ENCODE peak calls at places on chromosome 2, in ten cellular contexts. O, W, G, C, Y, S, E, R, A and B are unnamed samples. For H3K36me3, the result is how much of the 10 kb centered on the place peaks cover.

GRCh38 chr2:33521791-33522281 is 45.4 kb downstream of the RASGRP3 start:
- DNase-seq in O (no peak), W (no peak), G (peak), C (no peak), Y (no peak), S (no peak), E (no peak), R (no peak), A (no peak), B (no peak)

GRCh38 chr2:205835251-205835900 is 153.1 kb downstream of the NRP2 start:
- DNase-seq in O (no peak), W (no peak), G (no peak), C (no peak), Y (no peak), S (no peak), E (no peak), R (no peak), A (no peak), B (no peak)

GRCh38 chr2:196592912-196593881 is 46.3 kb upstream of the CCDC150 start:
- DNase-seq in O (peak), W (peak), G (peak), C (peak), Y (peak), S (peak), E (no peak), R (no peak), A (peak), B (no peak)

GRCh38 chr2:221596192-221596591 is 24.1 kb upstream of the EPHA4 start:
- DNase-seq in O (no peak), W (no peak), G (peak), C (peak), Y (no peak), S (no peak), E (no peak), R (no peak), A (no peak), B (peak)

GRCh38 chr2:64626963-64627760 is 26.6 kb downstream of the SERTAD2 start:
- DNase-seq in O (no peak), W (no peak), G (peak), C (no peak), Y (no peak), S (peak), E (peak), R (no peak), A (no peak), B (no peak)

GRCh38 chr2:231713738-231714638 is 5.7 kb downstream of the PTMA start:
- DNase-seq in O (peak), W (peak), G (peak), C (peak), Y (peak), S (peak), E (peak), R (peak), A (peak), B (peak)

GRCh38 chr2:168190590-168191336 is 56.6 kb downstream of the STK39 start:
- DNase-seq in O (no peak), W (no peak), G (no peak), C (no peak), Y (no peak), S (no peak), E (no peak), R (no peak), A (no peak), B (no peak)

GRCh38 chr2:112869258-112869842 is 32.8 kb upstream of the IL1B start:
- DNase-seq in O (peak), W (peak), G (peak), C (peak), Y (peak), S (no peak), E (no peak), R (no peak), A (no peak), B (peak)

GRCh38 chr2:234763051-234763909 is 188.5 kb upstream of the SH3BP4 start:
- DNase-seq in O (no peak), W (no peak), G (no peak), C (no peak), Y (no peak), S (no peak), E (no peak), R (no peak), A (no peak), B (peak)

GRCh38 chr2:215436705-215437570 is 1.1 kb upstream of the FN1 start:
- DNase-seq in O (no peak), W (no peak), G (peak), C (no peak), Y (peak), S (no peak), E (no peak), R (no peak), A (no peak), B (no peak)

GRCh38 chr2:20378891-20379519 is 28.4 kb upstream of the PUM2 start:
- DNase-seq in O (peak), W (peak), G (peak), C (peak), Y (peak), S (peak), E (peak), R (peak), A (no peak), B (peak)

GRCh38 chr2:28045676-28046351 is 155.3 kb downstream of the BABAM2 start:
- DNase-seq in O (no peak), W (no peak), G (no peak), C (no peak), Y (no peak), S (no peak), E (no peak), R (no peak), A (no peak), B (peak)

GRCh38 chr2:33451214-33451613 is 25.2 kb upstream of the RASGRP3 start:
- DNase-seq in O (no peak), W (no peak), G (no peak), C (no peak), Y (no peak), S (no peak), E (no peak), R (no peak), A (no peak), B (no peak)

GRCh38 chr2:168758970-168759820 is 43.2 kb upstream of the NOSTRIN start:
- DNase-seq in O (no peak), W (no peak), G (peak), C (peak), Y (no peak), S (no peak), E (no peak), R (peak), A (peak), B (peak)

GRCh38 chr2:219701847-219702634 is 74.6 kb downstream of the SLC4A3 start:
- DNase-seq in O (peak), W (peak), G (no peak), C (no peak), Y (no peak), S (no peak), E (no peak), R (no peak), A (no peak), B (no peak)

GRCh38 chr2:70300771-70301343 is 1.0 kb downstream of the FAM136A start:
- DNase-seq in O (no peak), W (no peak), G (no peak), C (no peak), Y (no peak), S (no peak), E (no peak), R (no peak), A (no peak), B (no peak)

GRCh38 chr2:106956879-106957278 is 70.9 kb upstream of the ST6GAL2 start:
- DNase-seq in O (no peak), W (no peak), G (no peak), C (no peak), Y (no peak), S (no peak), E (no peak), R (no peak), A (no peak), B (no peak)

GRCh38 chr2:240021488-240022104 is 3.5 kb downstream of the NDUFA10 start:
- DNase-seq in O (peak), W (peak), G (peak), C (peak), Y (peak), S (no peak), E (no peak), R (peak), A (peak), B (peak)

GRCh38 chr2:128524183-128524582 is 205.5 kb upstream of the HS6ST1 start:
- DNase-seq in O (no peak), W (no peak), G (peak), C (no peak), Y (no peak), S (no peak), E (no peak), R (no peak), A (no peak), B (no peak)

GRCh38 chr2:10407841-10408648 is 40.1 kb downstream of the ODC1 start:
- DNase-seq in O (no peak), W (peak), G (peak), C (peak), Y (peak), S (peak), E (peak), R (no peak), A (no peak), B (peak)

GRCh38 chr2:54722641-54723299 is 692 bp upstream of the EML6 start:
- DNase-seq in O (no peak), W (no peak), G (no peak), C (peak), Y (no peak), S (no peak), E (no peak), R (no peak), A (no peak), B (peak)

GRCh38 chr2:10048501-10049171 is 5.3 kb downstream of the KLF11 start:
- DNase-seq in O (no peak), W (no peak), G (peak), C (peak), Y (peak), S (peak), E (no peak), R (peak), A (no peak), B (peak)

GRCh38 chr2:111622859-111623258 is 261.1 kb downstream of the ANAPC1 start:
- DNase-seq in O (no peak), W (peak), G (no peak), C (peak), Y (no peak), S (no peak), E (no peak), R (no peak), A (no peak), B (peak)

GRCh38 chr2:237879058-237879430 is 19.6 kb downstream of the RAMP1 start:
- DNase-seq in O (no peak), W (no peak), G (peak), C (peak), Y (no peak), S (no peak), E (peak), R (no peak), A (no peak), B (peak)

GRCh38 chr2:235737396-235737795 is 243.6 kb downstream of the AGAP1 start:
- DNase-seq in O (no peak), W (no peak), G (no peak), C (no peak), Y (no peak), S (no peak), E (no peak), R (no peak), A (no peak), B (peak)

GRCh38 chr2:203605302-203605701 is 70.2 kb upstream of the RAPH1 start:
- DNase-seq in O (no peak), W (no peak), G (peak), C (no peak), Y (no peak), S (no peak), E (no peak), R (no peak), A (no peak), B (peak)

GRCh38 chr2:149931486-149931885 is 343.9 kb upstream of the MMADHC start:
- DNase-seq in O (no peak), W (no peak), G (no peak), C (no peak), Y (no peak), S (no peak), E (no peak), R (no peak), A (no peak), B (no peak)

GRCh38 chr2:109458512-109458911 is 155.3 kb downstream of the SEPTIN10 start:
- DNase-seq in O (no peak), W (no peak), G (no peak), C (no peak), Y (no peak), S (no peak), E (peak), R (no peak), A (no peak), B (no peak)

GRCh38 chr2:172429351-172429968 is 2.1 kb downstream of the ITGA6 start:
- DNase-seq in O (no peak), W (no peak), G (no peak), C (peak), Y (no peak), S (no peak), E (no peak), R (no peak), A (no peak), B (peak)

GRCh38 chr2:120622886-120623753 is 112.5 kb upstream of the GLI2 start:
- DNase-seq in O (no peak), W (no peak), G (no peak), C (no peak), Y (no peak), S (no peak), E (peak), R (no peak), A (no peak), B (no peak)

GRCh38 chr2:240872317-240873097 is 3.9 kb downstream of the AGXT start:
- DNase-seq in O (no peak), W (no peak), G (no peak), C (no peak), Y (peak), S (no peak), E (no peak), R (no peak), A (no peak), B (no peak)

GRCh38 chr2:121605820-121606733 is 43.2 kb downstream of the CLASP1 start:
- DNase-seq in O (no peak), W (no peak), G (no peak), C (no peak), Y (no peak), S (no peak), E (no peak), R (no peak), A (no peak), B (no peak)

GRCh38 chr2:214960677-214961076 is 151.2 kb upstream of the BARD1 start:
- DNase-seq in O (no peak), W (no peak), G (no peak), C (peak), Y (no peak), S (no peak), E (no peak), R (no peak), A (no peak), B (peak)

GRCh38 chr2:134177351-134177931 is 76.4 kb upstream of the MGAT5 start:
- DNase-seq in O (no peak), W (no peak), G (peak), C (peak), Y (no peak), S (no peak), E (no peak), R (no peak), A (no peak), B (no peak)

GRCh38 chr2:19465965-19466364 is 107.5 kb upstream of the OSR1 start:
- DNase-seq in O (no peak), W (no peak), G (no peak), C (no peak), Y (no peak), S (no peak), E (no peak), R (no peak), A (no peak), B (no peak)

GRCh38 chr2:14803994-14804393 is 171.5 kb downstream of the LRATD1 start:
- DNase-seq in O (no peak), W (no peak), G (no peak), C (no peak), Y (no peak), S (no peak), E (no peak), R (no peak), A (no peak), B (no peak)

GRCh38 chr2:9832586-9832985 is 10.7 kb upstream of the TAF1B start:
- DNase-seq in O (no peak), W (no peak), G (no peak), C (peak), Y (no peak), S (no peak), E (no peak), R (no peak), A (no peak), B (peak)

GRCh38 chr2:21041462-21041861 is 2.4 kb downstream of the APOB start:
- DNase-seq in O (no peak), W (no peak), G (no peak), C (no peak), Y (no peak), S (no peak), E (no peak), R (no peak), A (no peak), B (no peak)

DNA sequence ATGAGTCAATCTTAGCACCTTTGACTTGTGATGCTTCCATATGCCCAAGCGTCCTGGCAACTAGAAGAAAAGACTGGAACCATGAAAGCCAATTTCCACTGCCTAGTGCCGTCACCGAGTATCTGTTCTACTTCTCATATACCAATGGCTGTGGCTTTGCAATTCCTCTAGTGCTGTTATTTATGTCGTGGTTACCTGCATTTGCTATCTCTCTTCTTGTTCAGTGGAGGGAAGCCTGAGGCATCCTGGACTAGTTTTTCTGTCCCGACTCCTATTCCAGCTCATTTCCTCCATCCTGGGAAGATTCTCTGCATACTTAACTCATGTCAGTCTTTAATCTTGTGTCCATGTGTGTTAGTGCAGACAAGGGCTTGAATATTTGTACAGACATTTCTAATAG is 117.9 kb downstream of the FEZ2 start:
- DNase-seq in O (no peak), W (no peak), G (no peak), C (no peak), Y (no peak), S (no peak), E (no peak), R (no peak), A (no peak), B (no peak)
- H3K36me3 ChIP-seq in O (half or more), W (half or more), G (half or more), C (half or more), Y (half or more), S (under half), E (under half), R (under half), A (under half), B (under half)

GRCh38 chr2:23292024-23292423 is 93.0 kb upstream of the KLHL29 start:
- DNase-seq in O (no peak), W (no peak), G (no peak), C (no peak), Y (no peak), S (no peak), E (no peak), R (no peak), A (no peak), B (no peak)

GRCh38 chr2:23293756-23294155 is 91.2 kb upstream of the KLHL29 start:
- DNase-seq in O (no peak), W (no peak), G (no peak), C (no peak), Y (no peak), S (no peak), E (no peak), R (no peak), A (no peak), B (no peak)

GRCh38 chr2:23294238-23294637 is 90.7 kb upstream of the KLHL29 start:
- DNase-seq in O (no peak), W (no peak), G (no peak), C (no peak), Y (no peak), S (no peak), E (no peak), R (no peak), A (no peak), B (no peak)

GRCh38 chr2:23291274-23291673 is 93.7 kb upstream of the KLHL29 start:
- DNase-seq in O (no peak), W (peak), G (no peak), C (no peak), Y (no peak), S (no peak), E (peak), R (no peak), A (no peak), B (peak)

DNA sequence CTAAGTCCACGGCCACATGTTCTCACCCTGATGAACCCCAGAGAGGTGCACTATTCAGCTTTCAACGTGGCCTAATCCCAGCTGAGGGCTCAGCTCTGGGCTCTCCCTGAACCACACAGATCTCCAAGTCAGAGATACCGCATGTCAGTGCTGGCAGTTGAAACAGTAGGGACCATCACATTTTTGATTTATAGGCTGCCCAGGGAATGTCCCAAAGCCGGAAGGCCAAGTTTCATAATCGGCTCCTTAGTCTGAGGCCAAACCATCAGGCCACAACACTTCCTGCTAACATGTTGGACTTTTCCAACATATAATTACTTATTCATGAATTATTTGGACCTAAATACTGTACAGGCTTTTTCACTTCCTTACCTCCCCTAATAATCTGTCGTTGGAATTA is 91.9 kb upstream of the KLHL29 start:
- DNase-seq in O (peak), W (peak), G (no peak), C (peak), Y (no peak), S (no peak), E (no peak), R (no peak), A (no peak), B (no peak)
- H3K4me3 ChIP-seq in O (no peak), W (no peak), G (no peak), C (no peak), Y (no peak), S (no peak), E (no peak), R (no peak), A (no peak), B (no peak)

GRCh38 chr2:174327559-174327897 is 7.2 kb upstream of the SP9 start:
- DNase-seq in O (no peak), W (no peak), G (no peak), C (no peak), Y (no peak), S (no peak), E (no peak), R (no peak), A (no peak), B (no peak)
- TF ChIP-seq CTCF in O (no peak), W (no peak), G (no peak), C (no peak), Y (no peak), S (no peak), E (no peak), R (no peak), A (no peak), B (no peak)

DNA sequence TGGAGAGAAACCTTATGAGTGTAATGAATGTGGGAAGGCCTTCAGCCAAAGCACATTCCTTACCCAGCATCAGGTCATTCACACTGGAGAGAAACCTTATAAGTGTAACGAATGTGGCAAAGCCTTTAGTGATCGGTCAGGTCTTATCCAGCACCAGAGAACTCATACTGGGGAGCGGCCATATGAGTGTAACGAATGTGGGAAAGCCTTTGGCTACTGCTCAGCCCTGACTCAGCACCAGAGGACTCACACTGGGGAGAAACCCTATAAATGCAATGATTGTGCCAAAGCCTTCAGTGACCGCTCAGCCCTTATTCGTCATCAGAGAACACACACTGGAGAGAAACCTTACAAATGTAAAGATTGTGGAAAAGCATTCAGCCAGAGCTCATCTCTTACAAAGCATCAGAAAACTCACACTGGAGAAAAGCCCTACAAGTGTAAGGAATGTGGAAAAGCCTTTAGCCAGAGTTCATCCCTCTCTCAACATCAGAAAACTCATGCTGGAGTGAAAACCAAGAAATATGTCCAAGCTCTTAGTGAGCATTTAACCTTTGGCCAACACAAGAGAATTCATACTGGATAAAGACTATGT is 7.8 kb downstream of the ZNF892 start:
- DNase-seq in O (no peak), W (no peak), G (no peak), C (no peak), Y (no peak), S (no peak), E (no peak), R (no peak), A (no peak), B (no peak)
- H3K36me3 ChIP-seq in O (half or more), W (under half), G (under half), C (under half), Y (under half), S (under half), E (under half), R (under half), A (half or more), B (under half)